ENCODE peak calls at places on chromosomes 12 and 14, in six cellular contexts. One of them, this sample, is unnamed.

GRCh38 chr12:132132609-132133430 is 11.3 kb downstream of the DDX51 start:
- DNase-seq in ovary: no peak
- DNase-seq in heart right ventricle: no peak
- DNase-seq in GM12878: no peak
- DNase-seq in prostate gland: no peak
- DNase-seq in breast epithelium: no peak
- DNase-seq in this sample: no peak

GRCh38 chr14:60845523-60845922 is 111.0 kb downstream of the MNAT1 start:
- DNase-seq in ovary: no peak
- DNase-seq in heart right ventricle: no peak
- DNase-seq in GM12878: peak
- DNase-seq in prostate gland: no peak
- DNase-seq in breast epithelium: no peak
- DNase-seq in this sample: no peak

GRCh38 chr12:54840293-54840692 is 14.0 kb upstream of the MUCL1 start:
- DNase-seq in ovary: no peak
- DNase-seq in heart right ventricle: no peak
- DNase-seq in GM12878: no peak
- DNase-seq in prostate gland: no peak
- DNase-seq in breast epithelium: no peak
- DNase-seq in this sample: no peak

GRCh38 chr12:74890237-74890599 is 319.4 kb downstream of the KCNC2 start:
- DNase-seq in ovary: no peak
- DNase-seq in heart right ventricle: no peak
- DNase-seq in GM12878: no peak
- DNase-seq in prostate gland: peak
- DNase-seq in breast epithelium: no peak
- DNase-seq in this sample: peak

GRCh38 chr12:14239350-14239934 is 126.0 kb upstream of the ATF7IP start:
- DNase-seq in ovary: no peak
- DNase-seq in heart right ventricle: no peak
- DNase-seq in GM12878: peak
- DNase-seq in prostate gland: no peak
- DNase-seq in breast epithelium: no peak
- DNase-seq in this sample: no peak

GRCh38 chr12:132774646-132775275 is 13.1 kb upstream of the ANKLE2 start:
- DNase-seq in ovary: peak
- DNase-seq in heart right ventricle: no peak
- DNase-seq in GM12878: no peak
- DNase-seq in prostate gland: no peak
- DNase-seq in breast epithelium: no peak
- DNase-seq in this sample: no peak

GRCh38 chr12:108618079-108618952 is 15.4 kb downstream of the SELPLG start:
- DNase-seq in ovary: peak
- DNase-seq in heart right ventricle: peak
- DNase-seq in GM12878: no peak
- DNase-seq in prostate gland: peak
- DNase-seq in breast epithelium: peak
- DNase-seq in this sample: peak

GRCh38 chr12:98645572-98646067 is 530 bp downstream of the APAF1 start:
- DNase-seq in ovary: no peak
- DNase-seq in heart right ventricle: no peak
- DNase-seq in GM12878: no peak
- DNase-seq in prostate gland: peak
- DNase-seq in breast epithelium: no peak
- DNase-seq in this sample: peak

GRCh38 chr12:50542448-50542847 is 37.7 kb downstream of the DIP2B start:
- DNase-seq in ovary: no peak
- DNase-seq in heart right ventricle: no peak
- DNase-seq in GM12878: no peak
- DNase-seq in prostate gland: no peak
- DNase-seq in breast epithelium: no peak
- DNase-seq in this sample: peak

GRCh38 chr12:121214855-121215745 is 5.2 kb downstream of the P2RX4 start:
- DNase-seq in ovary: no peak
- DNase-seq in heart right ventricle: no peak
- DNase-seq in GM12878: no peak
- DNase-seq in prostate gland: no peak
- DNase-seq in breast epithelium: no peak
- DNase-seq in this sample: peak

GRCh38 chr12:28893365-28893764 is 255.7 kb upstream of the FAR2 start:
- DNase-seq in ovary: no peak
- DNase-seq in heart right ventricle: no peak
- DNase-seq in GM12878: no peak
- DNase-seq in prostate gland: no peak
- DNase-seq in breast epithelium: no peak
- DNase-seq in this sample: no peak

GRCh38 chr14:21498540-21499526 is 12.3 kb downstream of the METTL3 start:
- DNase-seq in ovary: no peak
- DNase-seq in heart right ventricle: no peak
- DNase-seq in GM12878: no peak
- DNase-seq in prostate gland: peak
- DNase-seq in breast epithelium: no peak
- DNase-seq in this sample: peak

GRCh38 chr12:57518920-57519757 is 1.2 kb downstream of the DDIT3 start:
- DNase-seq in ovary: no peak
- DNase-seq in heart right ventricle: no peak
- DNase-seq in GM12878: no peak
- DNase-seq in prostate gland: no peak
- DNase-seq in breast epithelium: no peak
- DNase-seq in this sample: no peak

GRCh38 chr12:21801522-21802288 is 27.2 kb upstream of the KCNJ8 start:
- DNase-seq in ovary: no peak
- DNase-seq in heart right ventricle: no peak
- DNase-seq in GM12878: no peak
- DNase-seq in prostate gland: no peak
- DNase-seq in breast epithelium: no peak
- DNase-seq in this sample: no peak

GRCh38 chr14:74881425-74882102 is at the start of gene DLST:
- DNase-seq in ovary: peak
- DNase-seq in heart right ventricle: peak
- DNase-seq in GM12878: peak
- DNase-seq in prostate gland: peak
- DNase-seq in breast epithelium: peak
- DNase-seq in this sample: peak

GRCh38 chr12:49867580-49868341 is 24.9 kb upstream of the BCDIN3D start:
- DNase-seq in ovary: no peak
- DNase-seq in heart right ventricle: no peak
- DNase-seq in GM12878: no peak
- DNase-seq in prostate gland: no peak
- DNase-seq in breast epithelium: no peak
- DNase-seq in this sample: peak

GRCh38 chr12:10891937-10892336 is 7.9 kb upstream of the PRH1 start:
- DNase-seq in ovary: no peak
- DNase-seq in heart right ventricle: no peak
- DNase-seq in GM12878: no peak
- DNase-seq in prostate gland: no peak
- DNase-seq in breast epithelium: no peak
- DNase-seq in this sample: no peak

GRCh38 chr14:105860615-105861580 is 334.5 kb downstream of the TMEM121 start:
- DNase-seq in ovary: peak
- DNase-seq in heart right ventricle: no peak
- DNase-seq in GM12878: no peak
- DNase-seq in prostate gland: no peak
- DNase-seq in breast epithelium: no peak
- DNase-seq in this sample: no peak

GRCh38 chr12:29131539-29131938 is 17.5 kb upstream of the FAR2 start:
- DNase-seq in ovary: no peak
- DNase-seq in heart right ventricle: no peak
- DNase-seq in GM12878: no peak
- DNase-seq in prostate gland: no peak
- DNase-seq in breast epithelium: no peak
- DNase-seq in this sample: no peak

GRCh38 chr12:71069317-71069716 is 88.5 kb downstream of the TSPAN8 start:
- DNase-seq in ovary: no peak
- DNase-seq in heart right ventricle: no peak
- DNase-seq in GM12878: no peak
- DNase-seq in prostate gland: no peak
- DNase-seq in breast epithelium: no peak
- DNase-seq in this sample: no peak

GRCh38 chr12:53102883-53103807 is at the start of gene SOAT2:
- DNase-seq in ovary: no peak
- DNase-seq in heart right ventricle: no peak
- DNase-seq in GM12878: peak
- DNase-seq in prostate gland: no peak
- DNase-seq in breast epithelium: no peak
- DNase-seq in this sample: no peak

GRCh38 chr12:129854591-129854990 is 49.2 kb downstream of the TMEM132D start:
- DNase-seq in ovary: no peak
- DNase-seq in heart right ventricle: no peak
- DNase-seq in GM12878: no peak
- DNase-seq in prostate gland: no peak
- DNase-seq in breast epithelium: no peak
- DNase-seq in this sample: no peak

DNA sequence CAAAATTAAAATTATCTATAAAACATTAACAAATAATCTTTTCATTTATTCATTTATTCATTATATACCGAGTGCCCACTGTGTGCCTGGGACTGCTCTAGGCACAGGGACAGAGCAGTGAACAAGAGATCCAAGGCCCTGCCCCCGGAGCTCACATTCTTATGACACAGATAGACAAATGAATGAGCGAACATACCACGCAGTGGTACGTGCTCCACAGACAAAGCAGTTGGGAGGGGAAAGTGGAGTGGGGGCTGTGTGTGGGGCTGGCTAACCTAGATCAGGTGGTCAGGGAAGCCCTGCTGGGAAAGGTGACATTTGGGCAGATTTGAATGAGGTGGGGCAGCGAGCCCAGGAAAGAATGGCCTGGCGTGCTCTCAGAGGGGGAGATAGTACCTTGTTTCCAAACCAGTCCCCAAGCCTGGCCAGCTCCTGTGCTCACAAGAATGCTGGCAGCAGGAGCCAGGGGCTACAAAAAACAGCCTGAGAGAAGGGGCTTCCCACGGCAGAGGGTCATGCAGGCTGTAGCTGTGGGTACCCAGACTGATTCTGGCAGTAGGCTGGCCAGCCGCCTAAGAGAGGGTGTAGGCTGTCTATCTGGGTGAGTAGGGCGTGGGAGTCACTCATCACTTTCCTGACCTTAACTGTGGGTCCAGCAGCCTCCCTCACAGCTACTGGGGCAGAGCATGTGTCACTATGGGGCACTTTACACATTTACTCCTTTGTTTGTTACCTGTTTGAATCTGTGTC is 57.8 kb upstream of the ACTN1 start:
- DNase-seq in ovary: no peak
- DNase-seq in heart right ventricle: no peak
- DNase-seq in GM12878: no peak
- DNase-seq in prostate gland: no peak
- DNase-seq in breast epithelium: no peak
- DNase-seq in this sample: no peak
- TF ChIP-seq CTCF in ovary: no peak
- TF ChIP-seq CTCF in heart right ventricle: no peak
- TF ChIP-seq CTCF in GM12878: no peak
- TF ChIP-seq CTCF in prostate gland: no peak
- TF ChIP-seq CTCF in breast epithelium: no peak
- TF ChIP-seq CTCF in this sample: no peak

GRCh38 chr14:68084256-68084655 is 264.7 kb downstream of the RAD51B start:
- DNase-seq in ovary: no peak
- DNase-seq in heart right ventricle: no peak
- DNase-seq in GM12878: no peak
- DNase-seq in prostate gland: no peak
- DNase-seq in breast epithelium: no peak
- DNase-seq in this sample: no peak

GRCh38 chr14:68085742-68086141 is 266.2 kb downstream of the RAD51B start:
- DNase-seq in ovary: peak
- DNase-seq in heart right ventricle: no peak
- DNase-seq in GM12878: no peak
- DNase-seq in prostate gland: no peak
- DNase-seq in breast epithelium: no peak
- DNase-seq in this sample: no peak

GRCh38 chr14:68082698-68083291 is 263.2 kb downstream of the RAD51B start:
- DNase-seq in ovary: no peak
- DNase-seq in heart right ventricle: no peak
- DNase-seq in GM12878: no peak
- DNase-seq in prostate gland: no peak
- DNase-seq in breast epithelium: no peak
- DNase-seq in this sample: no peak

GRCh38 chr14:68089146-68089715 is 269.7 kb downstream of the RAD51B start:
- DNase-seq in ovary: no peak
- DNase-seq in heart right ventricle: no peak
- DNase-seq in GM12878: no peak
- DNase-seq in prostate gland: no peak
- DNase-seq in breast epithelium: no peak
- DNase-seq in this sample: peak

GRCh38 chr14:68088463-68088862 is 268.9 kb downstream of the RAD51B start:
- DNase-seq in ovary: no peak
- DNase-seq in heart right ventricle: no peak
- DNase-seq in GM12878: no peak
- DNase-seq in prostate gland: no peak
- DNase-seq in breast epithelium: no peak
- DNase-seq in this sample: no peak
- H3K27ac ChIP-seq in ovary: no peak
- H3K27ac ChIP-seq in heart right ventricle: no peak
- H3K27ac ChIP-seq in GM12878: no peak
- H3K27ac ChIP-seq in prostate gland: no peak
- H3K27ac ChIP-seq in breast epithelium: no peak
- H3K27ac ChIP-seq in this sample: no peak

DNA sequence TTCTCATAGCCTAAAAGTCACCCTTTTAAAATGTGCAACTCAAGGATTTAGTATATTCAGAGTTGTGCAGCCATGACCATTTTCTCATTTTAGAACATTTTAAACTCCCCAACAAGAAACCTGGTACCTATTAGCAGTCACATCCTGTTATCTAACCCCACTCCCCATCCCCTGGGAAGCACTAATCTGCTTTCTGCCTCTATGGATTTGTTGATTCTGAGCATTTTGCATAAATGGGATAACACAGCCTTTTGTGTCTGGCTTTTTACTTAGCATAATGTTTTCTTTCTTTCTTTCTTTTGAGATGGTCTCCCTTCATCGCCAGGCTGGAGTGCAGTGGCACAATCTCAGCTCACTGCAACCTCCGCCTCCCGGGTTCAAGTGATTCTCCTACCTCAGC is 38.6 kb upstream of the YY1 start:
- DNase-seq in ovary: no peak
- DNase-seq in heart right ventricle: no peak
- DNase-seq in GM12878: no peak
- DNase-seq in prostate gland: no peak
- DNase-seq in breast epithelium: no peak
- DNase-seq in this sample: no peak
- TF ChIP-seq CTCF in ovary: no peak
- TF ChIP-seq CTCF in heart right ventricle: no peak
- TF ChIP-seq CTCF in GM12878: no peak
- TF ChIP-seq CTCF in prostate gland: no peak
- TF ChIP-seq CTCF in breast epithelium: no peak
- TF ChIP-seq CTCF in this sample: no peak

DNA sequence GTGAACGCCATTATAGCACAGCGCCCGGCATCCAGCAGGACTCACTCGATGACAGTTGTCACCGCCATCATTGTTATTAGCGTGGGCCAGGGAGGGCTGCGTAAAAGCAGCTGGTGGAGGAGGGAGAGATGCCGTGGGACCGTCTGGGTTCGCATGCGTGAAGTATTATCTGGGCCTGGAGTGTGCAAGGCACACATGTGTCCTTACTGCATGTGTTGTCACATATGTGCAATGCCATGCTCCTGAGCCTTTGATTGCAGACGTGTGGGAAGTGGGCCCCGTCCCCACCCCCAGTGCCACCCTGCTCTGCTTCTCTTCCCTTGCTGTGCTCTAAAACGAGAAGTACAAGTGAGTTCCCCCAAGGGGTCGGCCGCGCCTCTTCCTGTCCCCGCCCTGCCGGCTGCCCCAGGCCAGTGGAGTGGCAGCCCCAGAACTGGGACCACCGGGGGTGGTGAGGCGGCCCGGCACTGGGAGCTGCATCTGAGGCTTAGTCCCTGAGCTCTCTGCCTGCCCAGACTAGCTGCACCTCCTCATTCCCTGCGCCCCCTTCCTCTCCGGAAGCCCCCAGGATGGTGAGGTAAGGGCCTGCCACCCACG is at the start of gene PTPN6:
- DNase-seq in ovary: no peak
- DNase-seq in heart right ventricle: peak
- DNase-seq in GM12878: no peak
- DNase-seq in prostate gland: no peak
- DNase-seq in breast epithelium: no peak
- DNase-seq in this sample: no peak
- H3K27ac ChIP-seq in ovary: no peak
- H3K27ac ChIP-seq in heart right ventricle: peak
- H3K27ac ChIP-seq in GM12878: peak
- H3K27ac ChIP-seq in prostate gland: no peak
- H3K27ac ChIP-seq in breast epithelium: peak
- H3K27ac ChIP-seq in this sample: no peak

This sample was measured in RWPE1.